ENCODE peak calls at places on chromosomes 11 and 22, in seven cellular contexts. T is neural progenitor cell, H is HCT116, W is MM.1S, B is GM23338, R is GM23248, E is hepatocyte. N is an unnamed sample.

GRCh38 chr22:41344189-41344788 is 37.5 kb upstream of the TEF start:
- DNase-seq in T (no peak), H (no peak), W (no peak), B (no peak), R (no peak), E (no peak), N (no peak)

GRCh38 chr11:85316967-85317366 is 310.2 kb downstream of the DLG2 start:
- DNase-seq in T (no peak), H (no peak), W (no peak), B (no peak), R (no peak), E (no peak), N (no peak)

GRCh38 chr11:78419327-78419726 is 1.7 kb upstream of the GAB2 start:
- DNase-seq in T (no peak), H (no peak), W (no peak), B (no peak), R (peak), E (peak), N (peak)

GRCh38 chr11:45543808-45544422 is 121.5 kb downstream of the CHST1 start:
- DNase-seq in T (peak), H (no peak), W (peak), B (peak), R (peak), E (peak), N (peak)

GRCh38 chr22:23833017-23833795 is 5.6 kb downstream of the DERL3 start:
- DNase-seq in T (no peak), H (no peak), W (no peak), B (no peak), R (no peak), E (no peak), N (no peak)

GRCh38 chr11:70569173-70569890 is 171.0 kb downstream of the CTTN start:
- DNase-seq in T (no peak), H (no peak), W (no peak), B (no peak), R (no peak), E (no peak), N (no peak)

GRCh38 chr11:107785401-107785800 is 73.2 kb downstream of the SLC35F2 start:
- DNase-seq in T (no peak), H (no peak), W (no peak), B (no peak), R (peak), E (no peak), N (no peak)

GRCh38 chr11:111531687-111532364 is 8.7 kb upstream of the LAYN start:
- DNase-seq in T (no peak), H (peak), W (peak), B (no peak), R (peak), E (peak), N (peak)

GRCh38 chr11:120940297-120940847 is 83.5 kb upstream of the TBCEL start:
- DNase-seq in T (no peak), H (no peak), W (no peak), B (no peak), R (no peak), E (no peak), N (no peak)

GRCh38 chr11:120057595-120058581 is 80.0 kb downstream of the TRIM29 start:
- DNase-seq in T (peak), H (peak), W (no peak), B (peak), R (peak), E (peak), N (peak)

GRCh38 chr22:40000171-40000570 is 5.4 kb downstream of the FAM83F start:
- DNase-seq in T (no peak), H (no peak), W (no peak), B (no peak), R (no peak), E (no peak), N (no peak)

GRCh38 chr11:124917115-124917637 is 1.9 kb upstream of the HEPN1 start:
- DNase-seq in T (no peak), H (no peak), W (no peak), B (no peak), R (peak), E (no peak), N (no peak)

GRCh38 chr11:69665669-69666068 is 9.5 kb downstream of the LTO1 start:
- DNase-seq in T (no peak), H (no peak), W (no peak), B (no peak), R (no peak), E (no peak), N (no peak)

GRCh38 chr11:104146943-104147342 is 17.0 kb downstream of the PDGFD start:
- DNase-seq in T (no peak), H (no peak), W (no peak), B (no peak), R (no peak), E (no peak), N (no peak)

GRCh38 chr11:113376156-113376555 is 11.4 kb upstream of the ANKK1 start:
- DNase-seq in T (no peak), H (no peak), W (no peak), B (no peak), R (no peak), E (no peak), N (no peak)

GRCh38 chr11:86737752-86738151 is 62.6 kb upstream of the PRSS23 start:
- DNase-seq in T (no peak), H (no peak), W (no peak), B (no peak), R (peak), E (no peak), N (peak)

GRCh38 chr22:22713416-22713815 is 69.0 kb downstream of the GGTLC2 start:
- DNase-seq in T (no peak), H (no peak), W (no peak), B (no peak), R (no peak), E (no peak), N (no peak)
- TF ChIP-seq EZH2phosphoT487 in T (no peak), H (no peak), W (no peak), B (no peak), R (no peak), E (no peak), N (no peak)

GRCh38 chr22:20014526-20015186 is 2.0 kb downstream of the ARVCF start:
- DNase-seq in T (no peak), H (no peak), W (no peak), B (no peak), R (no peak), E (no peak), N (no peak)

GRCh38 chr22:20017622-20017958 is 967 bp upstream of the ARVCF start:
- DNase-seq in T (no peak), H (no peak), W (no peak), B (no peak), R (no peak), E (no peak), N (no peak)

GRCh38 chr22:20015187-20015625 is 1.4 kb downstream of the ARVCF start:
- DNase-seq in T (no peak), H (no peak), W (no peak), B (no peak), R (no peak), E (no peak), N (no peak)

GRCh38 chr22:20016734-20017621 is at the start of gene ARVCF:
- DNase-seq in T (peak), H (peak), W (peak), B (peak), R (peak), E (peak), N (peak)

GRCh38 chr22:20015971-20016733 is 471 bp downstream of the ARVCF start:
- DNase-seq in T (peak), H (no peak), W (no peak), B (peak), R (peak), E (peak), N (peak)
- TF ChIP-seq EZH2 in T (peak), H (no peak), W (peak), B (no peak), R (no peak), E (peak), N (no peak)

GRCh38 chr22:19125474-19126308 is 3.5 kb upstream of the DGCR2 start:
- DNase-seq in T (no peak), H (no peak), W (no peak), B (no peak), R (no peak), E (no peak), N (no peak)
- TF ChIP-seq EZH2phosphoT487 in T (no peak), H (no peak), W (no peak), B (no peak), R (no peak), E (no peak), N (no peak)

GRCh38 chr11:44308923-44309482 is 936 bp downstream of the ALX4 start:
- DNase-seq in T (peak), H (no peak), W (no peak), B (no peak), R (peak), E (no peak), N (no peak)
- TF ChIP-seq EZH2 in T (peak), H (no peak), W (no peak), B (no peak), R (no peak), E (no peak), N (no peak)

DNA sequence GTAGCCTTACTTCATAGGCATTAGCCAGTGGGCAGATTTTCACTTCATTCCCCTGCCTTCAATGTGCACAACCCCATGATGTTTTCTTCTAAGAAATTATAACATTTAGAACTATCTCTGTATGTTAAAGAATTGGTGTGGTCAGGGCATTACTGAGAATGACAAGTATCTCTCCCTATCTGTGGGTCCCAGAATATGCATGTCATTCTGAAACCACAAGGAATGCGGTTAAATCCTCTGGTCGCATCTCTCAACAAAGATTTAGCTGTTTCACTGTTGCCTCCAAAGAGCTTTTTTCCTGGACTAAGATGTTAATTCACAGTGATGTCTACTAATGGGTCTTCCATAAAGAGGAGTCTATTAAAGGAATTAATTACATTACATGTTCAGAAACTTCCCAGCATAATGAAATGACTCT is 62.7 kb downstream of the LIF start:
- DNase-seq in T (no peak), H (no peak), W (no peak), B (no peak), R (no peak), E (no peak), N (no peak)
- TF ChIP-seq EZH2phosphoT487 in T (no peak), H (no peak), W (no peak), B (no peak), R (no peak), E (no peak), N (no peak)

GRCh38 chr11:31805037-31805628 is 6.0 kb downstream of the PAX6 start:
- DNase-seq in T (peak), H (no peak), W (no peak), B (peak), R (no peak), E (no peak), N (no peak)
- TF ChIP-seq EZH2 in T (no peak), H (no peak), W (no peak), B (peak), R (peak), E (peak), N (no peak)

GRCh38 chr11:68549789-68550484 is 89.4 kb downstream of the PPP6R3 start:
- DNase-seq in T (no peak), H (no peak), W (no peak), B (no peak), R (peak), E (peak), N (no peak)

GRCh38 chr11:68551223-68551622 is 90.7 kb downstream of the PPP6R3 start:
- DNase-seq in T (no peak), H (no peak), W (no peak), B (no peak), R (peak), E (no peak), N (no peak)

GRCh38 chr11:68551777-68552176 is 91.2 kb downstream of the PPP6R3 start:
- DNase-seq in T (no peak), H (no peak), W (no peak), B (no peak), R (no peak), E (no peak), N (no peak)

GRCh38 chr11:68552542-68552941 is 92.0 kb downstream of the PPP6R3 start:
- DNase-seq in T (no peak), H (no peak), W (no peak), B (no peak), R (no peak), E (no peak), N (no peak)

GRCh38 chr11:68550485-68550817 is 89.9 kb downstream of the PPP6R3 start:
- DNase-seq in T (no peak), H (no peak), W (no peak), B (no peak), R (peak), E (no peak), N (no peak)
- TF ChIP-seq EZH2phosphoT487 in T (no peak), H (no peak), W (no peak), B (no peak), R (no peak), E (no peak), N (no peak)

DNA sequence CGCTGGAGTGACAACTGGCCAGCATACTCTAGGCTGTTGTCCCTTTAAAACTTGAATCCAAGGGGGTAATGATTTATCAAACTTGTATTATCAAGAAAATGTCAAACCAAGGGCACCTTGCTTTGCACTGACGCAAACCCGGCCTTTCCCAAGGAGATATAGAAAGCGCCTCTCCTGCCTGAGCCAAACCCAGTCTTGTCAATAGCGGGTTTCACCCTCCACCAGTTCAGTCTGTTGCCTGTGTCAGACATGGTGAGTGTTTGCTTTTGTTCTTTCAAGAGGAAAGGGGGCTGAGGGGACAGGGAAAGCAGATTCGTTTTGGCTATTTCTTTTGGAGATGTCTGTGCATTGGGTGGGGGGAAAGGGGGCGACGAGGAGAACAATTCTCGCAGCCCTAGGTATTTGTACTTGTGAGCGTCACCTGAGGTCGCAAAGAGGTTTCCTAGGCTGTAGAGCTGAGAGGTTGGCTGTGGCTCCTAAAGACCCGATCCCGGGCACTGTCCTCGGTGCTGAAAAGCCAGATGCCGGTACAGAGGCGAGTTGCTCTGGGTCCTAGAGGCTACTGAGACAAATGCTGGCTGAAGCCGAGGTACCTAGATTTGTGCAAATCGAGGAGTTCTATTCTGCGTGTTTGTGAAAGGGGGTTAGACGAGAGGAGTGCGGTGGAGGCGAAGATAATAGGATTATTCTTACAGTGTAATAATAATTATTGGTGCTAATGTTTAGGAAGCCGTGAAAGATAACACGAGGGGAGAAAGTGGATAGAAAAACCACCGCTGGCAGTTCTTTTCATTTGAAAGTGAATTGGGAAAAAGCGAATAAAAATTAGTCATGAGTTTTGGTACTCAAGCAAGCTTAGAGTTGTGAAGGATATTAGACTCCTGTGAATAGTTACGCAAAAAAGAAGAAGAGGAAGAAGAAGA is at the start of gene SLC6A5:
- DNase-seq in T (peak), H (no peak), W (peak), B (peak), R (peak), E (peak), N (peak)
- TF ChIP-seq EZH2 in T (peak), H (no peak), W (no peak), B (peak), R (no peak), E (no peak), N (no peak)

GRCh38 chr22:27990451-27990840 is 71.4 kb upstream of the PITPNB start:
- DNase-seq in T (no peak), H (no peak), W (no peak), B (no peak), R (no peak), E (no peak), N (no peak)

GRCh38 chr22:27987557-27987956 is 68.5 kb upstream of the PITPNB start:
- DNase-seq in T (no peak), H (no peak), W (no peak), B (no peak), R (peak), E (no peak), N (no peak)

GRCh38 chr22:27986937-27987336 is 67.9 kb upstream of the PITPNB start:
- DNase-seq in T (no peak), H (no peak), W (no peak), B (no peak), R (no peak), E (no peak), N (no peak)

GRCh38 chr22:27989758-27990450 is 70.8 kb upstream of the PITPNB start:
- DNase-seq in T (no peak), H (no peak), W (no peak), B (no peak), R (no peak), E (no peak), N (no peak)

DNA sequence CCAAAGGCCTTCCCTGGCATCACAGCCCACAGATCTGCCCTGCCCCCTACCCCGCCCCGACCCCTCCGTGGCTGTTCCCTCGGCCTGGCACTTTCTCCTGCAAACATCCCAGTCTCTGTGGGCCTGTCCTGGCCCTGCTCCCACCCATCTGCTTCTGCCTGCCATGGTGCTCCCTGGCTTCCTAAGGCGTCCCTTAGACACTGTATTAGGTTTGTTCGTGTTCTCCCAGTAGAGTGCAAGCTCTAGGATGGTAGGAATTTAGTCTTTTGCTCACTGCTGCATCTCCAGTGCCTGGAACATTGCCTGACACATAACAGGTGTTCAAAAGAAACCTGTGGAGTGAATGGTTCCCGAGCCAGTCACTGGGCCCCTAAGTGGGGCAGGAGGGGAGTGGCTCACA is 69.6 kb upstream of the PITPNB start:
- DNase-seq in T (no peak), H (no peak), W (no peak), B (no peak), R (no peak), E (no peak), N (no peak)
- TF ChIP-seq EZH2phosphoT487 in T (no peak), H (no peak), W (no peak), B (no peak), R (no peak), E (no peak), N (no peak)